ENCODE peak calls at places on chromosomes 1 and 21, in four cellular contexts. K, Q, E and Z are unnamed samples.

GRCh38 chr21:36703626-36704280 is 4.8 kb downstream of the SIM2 start:
- DNase-seq in E (no peak), K (no peak), Q (no peak), Z (no peak)

GRCh38 chr1:12757836-12758235 is 11.8 kb downstream of the CFAP107 start:
- DNase-seq in E (no peak), Q (no peak), K (no peak), Z (no peak)

GRCh38 chr1:194873328-194873923 is 1687.0 kb upstream of the B3GALT2 start:
- DNase-seq in K (no peak), E (no peak), Q (no peak), Z (no peak)

GRCh38 chr1:181438013-181438412 is 45.3 kb upstream of the CACNA1E start:
- DNase-seq in K (no peak), Q (no peak), E (no peak), Z (no peak)

GRCh38 chr1:177133977-177134538 is 30.5 kb downstream of the ASTN1 start:
- DNase-seq in Q (no peak), K (no peak), E (no peak), Z (no peak)

GRCh38 chr21:44749759-44750674 is 38.6 kb upstream of the TSPEAR start:
- DNase-seq in E (no peak), K (no peak), Q (no peak), Z (no peak)

GRCh38 chr21:23093259-23093658 is 2095.1 kb downstream of the NCAM2 start:
- DNase-seq in Q (no peak), K (no peak), E (no peak), Z (no peak)

GRCh38 chr1:15706751-15707150 is 22.6 kb downstream of the PLEKHM2 start:
- DNase-seq in K (no peak), E (no peak), Q (no peak), Z (no peak)

GRCh38 chr1:110254604-110255003 is 44.5 kb downstream of the KCNC4 start:
- DNase-seq in E (no peak), K (no peak), Q (no peak), Z (no peak)

GRCh38 chr1:203911806-203912205 is 50.4 kb downstream of the SNRPE start:
- DNase-seq in E (no peak), Q (no peak), K (no peak), Z (no peak)

GRCh38 chr1:220370041-220370700 is 97.9 kb upstream of the RAB3GAP2 start:
- DNase-seq in Q (no peak), E (no peak), K (peak), Z (no peak)

GRCh38 chr1:221264848-221265247 is 385.6 kb downstream of the HLX start:
- DNase-seq in Q (no peak), K (no peak), E (no peak), Z (no peak)

GRCh38 chr21:27831177-27831576 is 864.3 kb upstream of the ADAMTS5 start:
- DNase-seq in Q (no peak), K (no peak), E (no peak), Z (no peak)

GRCh38 chr1:183918589-183918988 is 113.7 kb downstream of the RGL1 start:
- DNase-seq in E (no peak), K (no peak), Q (no peak), Z (peak)

GRCh38 chr1:243980071-243980470 is 71.0 kb upstream of the ZBTB18 start:
- DNase-seq in E (no peak), K (no peak), Q (no peak), Z (no peak)
- H3K4me3 ChIP-seq in E (no peak), K (no peak), Q (no peak), Z (no peak)

DNA sequence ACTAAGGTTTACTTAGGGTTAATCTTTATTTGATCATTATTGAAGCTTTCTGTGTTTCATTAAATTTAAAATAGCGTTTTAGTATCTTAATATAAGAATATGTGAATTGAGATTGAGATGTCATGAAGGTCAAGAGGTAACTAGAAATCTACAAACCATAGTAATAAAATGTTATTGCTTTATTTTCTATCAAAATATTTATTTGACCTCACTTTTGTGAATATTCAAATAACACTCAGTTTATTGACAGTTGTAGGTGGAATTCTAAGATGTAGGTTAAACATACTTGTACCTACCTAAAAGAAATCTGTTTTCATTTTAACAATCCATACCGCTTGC is 5.7 kb downstream of the ADGRL2 start:
- DNase-seq in E (no peak), Q (no peak), K (no peak), Z (no peak)
- H3K4me3 ChIP-seq in E (no peak), Q (no peak), K (no peak), Z (no peak)

DNA sequence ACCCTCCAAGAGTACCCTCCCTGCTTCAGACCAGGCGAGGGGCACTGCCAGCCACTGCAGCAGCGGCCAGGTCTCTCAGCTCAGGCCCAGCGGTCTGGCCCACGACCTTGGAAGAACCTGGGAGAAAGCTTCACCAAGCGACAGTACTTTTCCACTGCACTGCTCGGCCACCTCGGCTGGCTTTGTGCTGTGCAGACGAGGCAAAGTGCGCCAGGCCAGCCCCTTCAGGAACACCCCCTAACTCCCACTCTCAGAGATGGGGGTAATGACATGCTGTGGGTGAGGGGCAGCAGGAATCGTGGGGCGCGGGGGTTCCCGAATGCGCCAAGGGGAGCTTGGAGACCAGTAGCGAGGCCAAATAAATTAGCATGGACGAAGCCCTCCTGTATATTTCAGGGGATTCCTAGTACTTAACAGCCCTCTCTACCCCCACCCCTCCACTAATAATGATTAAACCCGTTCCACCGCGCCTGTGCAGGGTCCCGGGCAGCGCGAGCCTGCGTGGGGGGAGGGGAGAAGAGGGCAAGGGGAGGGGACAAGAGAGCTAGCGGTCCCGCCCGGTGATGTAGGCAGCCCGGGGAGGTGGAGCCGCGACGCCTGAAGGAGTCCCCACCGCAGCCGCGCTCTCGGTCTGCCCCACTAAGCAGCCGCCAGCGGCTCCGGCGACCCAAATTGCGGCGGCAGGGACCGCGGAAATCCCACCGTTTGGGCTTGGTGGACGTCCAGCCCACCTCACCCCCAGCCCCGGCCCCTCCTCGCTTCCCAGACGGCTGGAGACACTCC is at the start of gene FAM43B:
- DNase-seq in Q (no peak), E (no peak), K (no peak), Z (no peak)
- H3K4me3 ChIP-seq in Q (peak), E (no peak), K (peak), Z (no peak)

GRCh38 chr1:154568165-154568815 is 712 bp downstream of the CHRNB2 start:
- DNase-seq in Q (no peak), E (no peak), K (no peak), Z (no peak)
- H3K4me3 ChIP-seq in Q (peak), E (no peak), K (peak), Z (no peak)